ENCODE peak calls at places on chromosomes 11 and 22, in four cellular contexts. D is AML-193; O is activated T-cell treated with anti-CD3 and anti-CD28 coated beads, Interleukin-2, amount 50 U/mL, for 24 hours; T is NCI-H748 treated with DMSO at 0.1 percent for 48 hours. G is an unnamed sample.

GRCh38 chr11:110345756-110346155 is 49.3 kb upstream of the RDX start:
- DNase-seq in D (no peak), O (no peak), T (no peak), G (no peak)

GRCh38 chr11:33949201-33949913 is 57.5 kb upstream of the LMO2 start:
- DNase-seq in D (no peak), O (no peak), T (no peak), G (no peak)

GRCh38 chr11:69894126-69895047 is 75.2 kb upstream of the FGF3 start:
- DNase-seq in D (no peak), O (no peak), T (no peak), G (no peak)

GRCh38 chr22:43945632-43946390 is 9.4 kb upstream of the SAMM50 start:
- DNase-seq in D (peak), O (peak), T (peak), G (peak)

GRCh38 chr11:2751523-2752203 is 51.9 kb upstream of the KCNQ1OT1 start:
- DNase-seq in D (no peak), O (no peak), T (no peak), G (no peak)

GRCh38 chr22:36226189-36226588 is 13.1 kb downstream of the APOL2 start:
- DNase-seq in D (no peak), O (no peak), T (no peak), G (no peak)

GRCh38 chr11:5004429-5005274 is 10.0 kb downstream of the OR51L1 start:
- DNase-seq in D (peak), O (no peak), T (peak), G (peak)

GRCh38 chr11:69215216-69215615 is 59.5 kb downstream of the SMIM38 start:
- DNase-seq in D (no peak), O (no peak), T (no peak), G (no peak)

GRCh38 chr22:41757507-41757906 is 43.0 kb upstream of the CCDC134 start:
- DNase-seq in D (no peak), O (no peak), T (no peak), G (no peak)

GRCh38 chr11:103907136-103907535 is 129.3 kb upstream of the DDI1 start:
- DNase-seq in D (no peak), O (no peak), T (no peak), G (no peak)

GRCh38 chr11:63937713-63938480 is 905 bp upstream of the NAA40 start:
- DNase-seq in D (no peak), O (no peak), T (peak), G (no peak)

GRCh38 chr11:132943737-132944556 is 588.4 kb downstream of the OPCML start:
- DNase-seq in D (no peak), O (no peak), T (peak), G (no peak)

GRCh38 chr11:78946945-78947914 is 372.6 kb upstream of the NARS2 start:
- DNase-seq in D (no peak), O (no peak), T (no peak), G (no peak)

GRCh38 chr11:19987243-19987870 is 172.9 kb downstream of the DBX1 start:
- DNase-seq in D (no peak), O (no peak), T (no peak), G (no peak)

GRCh38 chr11:44466531-44467179 is 98.8 kb upstream of the CD82 start:
- DNase-seq in D (no peak), O (no peak), T (no peak), G (no peak)

GRCh38 chr11:125083312-125084056 is 20.4 kb downstream of the SLC37A2 start:
- DNase-seq in D (no peak), O (no peak), T (no peak), G (no peak)

GRCh38 chr22:49258107-49259010 is 569.3 kb downstream of the BRD1 start:
- DNase-seq in D (no peak), O (no peak), T (no peak), G (no peak)

GRCh38 chr11:61442616-61443015 is 12.7 kb downstream of the SDHAF2 start:
- DNase-seq in D (no peak), O (no peak), T (no peak), G (no peak)

GRCh38 chr22:31637938-31638618 is 23.9 kb downstream of the PISD start:
- DNase-seq in D (peak), O (no peak), T (no peak), G (peak)

GRCh38 chr22:41523464-41524221 is 20.6 kb downstream of the POLR3H start:
- DNase-seq in D (no peak), O (peak), T (no peak), G (peak)

GRCh38 chr11:121112498-121113455 is 11.7 kb downstream of the TECTA start:
- DNase-seq in D (peak), O (peak), T (peak), G (peak)